ENCODE peak calls at places on chromosomes 1 and 21, in eight cellular contexts. One of them, this sample, is unnamed.
A peak's percentile ranks its signal among the peaks of the same experiment; 100 is the strongest.

GRCh38 chr1:1461721-1462317 is 9.7 kb upstream of the ATAD3B start:
- DNase-seq in fibroblast of pulmonary artery: no peak
- DNase-seq in HFFc6: no peak
- DNase-seq in Panc1: no peak
- DNase-seq in heart right ventricle: no peak
- DNase-seq in kidney epithelial cell: no peak
- DNase-seq in cardiac muscle cell: no peak
- DNase-seq in AG04450: no peak
- DNase-seq in this sample: no peak

GRCh38 chr1:46556822-46557221 is 5.4 kb upstream of the KNCN start:
- DNase-seq in fibroblast of pulmonary artery: peak; percentile 50
- DNase-seq in AG04450: no peak
- DNase-seq in cardiac muscle cell: no peak
- DNase-seq in kidney epithelial cell: no peak
- DNase-seq in HFFc6: no peak
- DNase-seq in Panc1: no peak
- DNase-seq in heart right ventricle: no peak
- DNase-seq in this sample: peak; percentile 38

GRCh38 chr1:69982992-69983391 is 222.4 kb downstream of the LRRC40 start:
- DNase-seq in HFFc6: peak; percentile 65
- DNase-seq in heart right ventricle: no peak
- DNase-seq in AG04450: no peak
- DNase-seq in cardiac muscle cell: no peak
- DNase-seq in Panc1: peak; percentile 17
- DNase-seq in fibroblast of pulmonary artery: peak; percentile 42
- DNase-seq in kidney epithelial cell: peak; percentile 31
- DNase-seq in this sample: no peak

GRCh38 chr1:169565335-169566271 is 20.7 kb downstream of the F5 start:
- DNase-seq in kidney epithelial cell: no peak
- DNase-seq in HFFc6: no peak
- DNase-seq in cardiac muscle cell: no peak
- DNase-seq in Panc1: no peak
- DNase-seq in heart right ventricle: no peak
- DNase-seq in fibroblast of pulmonary artery: no peak
- DNase-seq in AG04450: no peak
- DNase-seq in this sample: no peak

GRCh38 chr1:208159542-208160258 is 84.5 kb downstream of the PLXNA2 start:
- DNase-seq in kidney epithelial cell: peak; percentile 25
- DNase-seq in fibroblast of pulmonary artery: peak; percentile 90
- DNase-seq in AG04450: peak; percentile 60
- DNase-seq in HFFc6: peak; percentile 83
- DNase-seq in cardiac muscle cell: peak; percentile 75
- DNase-seq in Panc1: no peak
- DNase-seq in heart right ventricle: no peak
- DNase-seq in this sample: no peak

GRCh38 chr21:32184485-32184884 is 94.4 kb downstream of the MIS18A start:
- DNase-seq in fibroblast of pulmonary artery: no peak
- DNase-seq in cardiac muscle cell: no peak
- DNase-seq in AG04450: no peak
- DNase-seq in kidney epithelial cell: no peak
- DNase-seq in HFFc6: no peak
- DNase-seq in heart right ventricle: no peak
- DNase-seq in Panc1: no peak
- DNase-seq in this sample: no peak

GRCh38 chr1:179976970-179977651 is 22.5 kb downstream of the CEP350 start:
- DNase-seq in fibroblast of pulmonary artery: no peak
- DNase-seq in cardiac muscle cell: no peak
- DNase-seq in kidney epithelial cell: no peak
- DNase-seq in Panc1: no peak
- DNase-seq in HFFc6: no peak
- DNase-seq in AG04450: no peak
- DNase-seq in heart right ventricle: no peak
- DNase-seq in this sample: no peak

GRCh38 chr1:156523801-156524480 is 23.4 kb upstream of the MEF2D start:
- DNase-seq in AG04450: no peak
- DNase-seq in HFFc6: no peak
- DNase-seq in kidney epithelial cell: no peak
- DNase-seq in fibroblast of pulmonary artery: no peak
- DNase-seq in heart right ventricle: no peak
- DNase-seq in cardiac muscle cell: peak; percentile 38
- DNase-seq in Panc1: no peak
- DNase-seq in this sample: no peak

GRCh38 chr1:10598088-10598712 is 123.5 kb downstream of the PEX14 start:
- DNase-seq in cardiac muscle cell: no peak
- DNase-seq in AG04450: no peak
- DNase-seq in kidney epithelial cell: no peak
- DNase-seq in heart right ventricle: no peak
- DNase-seq in Panc1: no peak
- DNase-seq in fibroblast of pulmonary artery: no peak
- DNase-seq in HFFc6: no peak
- DNase-seq in this sample: peak; percentile 27

GRCh38 chr1:24109686-24110475 is 2.1 kb downstream of the MYOM3 start:
- DNase-seq in AG04450: no peak
- DNase-seq in Panc1: no peak
- DNase-seq in kidney epithelial cell: no peak
- DNase-seq in HFFc6: no peak
- DNase-seq in cardiac muscle cell: no peak
- DNase-seq in fibroblast of pulmonary artery: no peak
- DNase-seq in heart right ventricle: no peak
- DNase-seq in this sample: no peak

GRCh38 chr21:45805321-45805720 is 161.8 kb downstream of the PCBP3 start:
- DNase-seq in fibroblast of pulmonary artery: no peak
- DNase-seq in Panc1: no peak
- DNase-seq in cardiac muscle cell: no peak
- DNase-seq in heart right ventricle: no peak
- DNase-seq in HFFc6: no peak
- DNase-seq in AG04450: no peak
- DNase-seq in kidney epithelial cell: no peak
- DNase-seq in this sample: no peak

GRCh38 chr1:30816211-30817082 is 58.9 kb upstream of the LAPTM5 start:
- DNase-seq in heart right ventricle: peak; percentile 81
- DNase-seq in fibroblast of pulmonary artery: peak; percentile 62
- DNase-seq in HFFc6: peak; percentile 96
- DNase-seq in cardiac muscle cell: peak; percentile 74
- DNase-seq in AG04450: peak; percentile 45
- DNase-seq in Panc1: no peak
- DNase-seq in kidney epithelial cell: peak; percentile 94
- DNase-seq in this sample: peak; percentile 80

GRCh38 chr21:32472890-32473765 is 60.6 kb downstream of the EVA1C start:
- DNase-seq in AG04450: no peak
- DNase-seq in cardiac muscle cell: no peak
- DNase-seq in heart right ventricle: no peak
- DNase-seq in fibroblast of pulmonary artery: no peak
- DNase-seq in Panc1: no peak
- DNase-seq in kidney epithelial cell: no peak
- DNase-seq in HFFc6: no peak
- DNase-seq in this sample: no peak

GRCh38 chr1:22915816-22916468 is 56.7 kb downstream of the LACTBL1 start:
- DNase-seq in Panc1: no peak
- DNase-seq in HFFc6: no peak
- DNase-seq in fibroblast of pulmonary artery: no peak
- DNase-seq in AG04450: no peak
- DNase-seq in cardiac muscle cell: no peak
- DNase-seq in kidney epithelial cell: no peak
- DNase-seq in heart right ventricle: no peak
- DNase-seq in this sample: no peak

GRCh38 chr1:44524180-44524579 is 119.1 kb downstream of the RNF220 start:
- DNase-seq in Panc1: no peak
- DNase-seq in heart right ventricle: no peak
- DNase-seq in cardiac muscle cell: no peak
- DNase-seq in HFFc6: no peak
- DNase-seq in AG04450: no peak
- DNase-seq in kidney epithelial cell: no peak
- DNase-seq in fibroblast of pulmonary artery: no peak
- DNase-seq in this sample: no peak

GRCh38 chr1:239987103-239987745 is 104.5 kb upstream of the FMN2 start:
- DNase-seq in AG04450: peak; percentile 10
- DNase-seq in kidney epithelial cell: peak; percentile 4
- DNase-seq in HFFc6: peak; percentile 37
- DNase-seq in fibroblast of pulmonary artery: peak; percentile 66
- DNase-seq in Panc1: no peak
- DNase-seq in heart right ventricle: no peak
- DNase-seq in cardiac muscle cell: peak; percentile 62
- DNase-seq in this sample: peak; percentile 75

GRCh38 chr1:223364685-223365382 is 858 bp upstream of the SUSD4 start:
- DNase-seq in kidney epithelial cell: no peak
- DNase-seq in fibroblast of pulmonary artery: no peak
- DNase-seq in heart right ventricle: peak; percentile 16
- DNase-seq in HFFc6: no peak
- DNase-seq in cardiac muscle cell: peak; percentile 49
- DNase-seq in AG04450: no peak
- DNase-seq in Panc1: no peak
- DNase-seq in this sample: no peak

GRCh38 chr21:43331962-43332458 is 94.9 kb downstream of the SIK1 start:
- DNase-seq in heart right ventricle: peak; percentile 58
- DNase-seq in cardiac muscle cell: no peak
- DNase-seq in HFFc6: peak; percentile 87
- DNase-seq in Panc1: no peak
- DNase-seq in fibroblast of pulmonary artery: peak; percentile 96
- DNase-seq in AG04450: peak; percentile 88
- DNase-seq in kidney epithelial cell: no peak
- DNase-seq in this sample: peak; percentile 68

GRCh38 chr1:24932725-24933294 is 2.7 kb upstream of the RUNX3 start:
- DNase-seq in HFFc6: no peak
- DNase-seq in cardiac muscle cell: no peak
- DNase-seq in AG04450: no peak
- DNase-seq in fibroblast of pulmonary artery: no peak
- DNase-seq in Panc1: no peak
- DNase-seq in kidney epithelial cell: no peak
- DNase-seq in heart right ventricle: no peak
- DNase-seq in this sample: no peak

GRCh38 chr1:211579434-211580302 is 707 bp upstream of the SLC30A1 start:
- DNase-seq in AG04450: no peak
- DNase-seq in Panc1: no peak
- DNase-seq in cardiac muscle cell: peak; percentile 93
- DNase-seq in kidney epithelial cell: no peak
- DNase-seq in fibroblast of pulmonary artery: peak; percentile 43
- DNase-seq in HFFc6: peak; percentile 32
- DNase-seq in heart right ventricle: no peak
- DNase-seq in this sample: peak; percentile 74

GRCh38 chr1:43651922-43652321 is 2.0 kb downstream of the KDM4A start:
- DNase-seq in cardiac muscle cell: no peak
- DNase-seq in fibroblast of pulmonary artery: no peak
- DNase-seq in heart right ventricle: no peak
- DNase-seq in HFFc6: no peak
- DNase-seq in AG04450: no peak
- DNase-seq in Panc1: no peak
- DNase-seq in kidney epithelial cell: no peak
- DNase-seq in this sample: no peak

GRCh38 chr1:231684333-231685244 is 58.0 kb downstream of the DISC1 start:
- DNase-seq in Panc1: no peak
- DNase-seq in kidney epithelial cell: no peak
- DNase-seq in fibroblast of pulmonary artery: no peak
- DNase-seq in AG04450: no peak
- DNase-seq in HFFc6: no peak
- DNase-seq in heart right ventricle: no peak
- DNase-seq in cardiac muscle cell: no peak
- DNase-seq in this sample: no peak

GRCh38 chr1:27719286-27720251 is 6.2 kb upstream of the FAM76A start:
- DNase-seq in kidney epithelial cell: no peak
- DNase-seq in AG04450: no peak
- DNase-seq in HFFc6: peak; percentile 24
- DNase-seq in heart right ventricle: no peak
- DNase-seq in fibroblast of pulmonary artery: peak; percentile 22
- DNase-seq in Panc1: no peak
- DNase-seq in cardiac muscle cell: no peak
- DNase-seq in this sample: peak; percentile 10
- TF ChIP-seq CTCF in kidney epithelial cell: peak; percentile 48
- TF ChIP-seq CTCF in AG04450: peak; percentile 59
- TF ChIP-seq CTCF in HFFc6: peak; percentile 66
- TF ChIP-seq CTCF in heart right ventricle: no peak
- TF ChIP-seq CTCF in fibroblast of pulmonary artery: peak; percentile 54
- TF ChIP-seq CTCF in Panc1: no peak
- TF ChIP-seq CTCF in cardiac muscle cell: peak; percentile 51
- TF ChIP-seq CTCF in this sample: peak; percentile 14

DNA sequence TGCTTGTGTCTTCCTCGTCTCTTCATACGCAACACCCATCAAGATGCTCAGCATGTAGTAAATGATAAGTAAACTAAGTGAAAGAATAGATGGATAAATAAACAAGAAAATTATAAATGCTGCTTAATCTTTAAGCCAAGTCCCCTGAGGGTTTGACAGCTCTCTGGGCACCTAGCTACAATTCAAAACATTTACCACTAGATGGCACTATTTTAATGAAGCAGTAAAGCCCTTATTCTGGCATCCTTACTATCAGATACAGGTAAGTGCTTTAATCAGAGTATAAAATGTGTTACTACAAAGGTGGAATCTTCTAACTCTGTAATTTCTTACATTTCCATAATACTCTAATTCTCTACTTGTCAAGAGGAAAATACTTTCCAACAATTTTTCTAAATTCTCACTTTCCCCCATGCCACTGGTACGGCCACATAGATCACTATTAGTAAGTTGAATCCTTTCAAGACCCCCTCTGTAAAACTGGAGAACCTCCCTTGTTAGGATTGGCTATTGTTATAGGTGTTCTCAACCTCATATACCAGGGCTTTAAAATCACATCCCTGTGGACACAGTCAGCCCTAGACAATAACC is 137.8 kb downstream of the BARHL2 start:
- DNase-seq in AG04450: no peak
- DNase-seq in kidney epithelial cell: peak; percentile 2
- DNase-seq in heart right ventricle: no peak
- DNase-seq in fibroblast of pulmonary artery: peak; percentile 61
- DNase-seq in HFFc6: peak; percentile 32
- DNase-seq in cardiac muscle cell: peak; percentile 65
- DNase-seq in Panc1: peak; percentile 24
- DNase-seq in this sample: peak; percentile 48
- TF ChIP-seq CTCF in AG04450: peak; percentile 67
- TF ChIP-seq CTCF in kidney epithelial cell: peak; percentile 47
- TF ChIP-seq CTCF in heart right ventricle: peak; percentile 65
- TF ChIP-seq CTCF in fibroblast of pulmonary artery: peak; percentile 58
- TF ChIP-seq CTCF in HFFc6: peak; percentile 84
- TF ChIP-seq CTCF in cardiac muscle cell: peak; percentile 58
- TF ChIP-seq CTCF in Panc1: peak; percentile 79
- TF ChIP-seq CTCF in this sample: peak; percentile 41

GRCh38 chr1:32521165-32521564 is 18.1 kb upstream of the ZBTB8A start:
- DNase-seq in kidney epithelial cell: no peak
- DNase-seq in fibroblast of pulmonary artery: no peak
- DNase-seq in heart right ventricle: no peak
- DNase-seq in cardiac muscle cell: no peak
- DNase-seq in Panc1: no peak
- DNase-seq in HFFc6: no peak
- DNase-seq in AG04450: no peak
- DNase-seq in this sample: no peak
- TF ChIP-seq CTCF in kidney epithelial cell: no peak
- TF ChIP-seq CTCF in fibroblast of pulmonary artery: no peak
- TF ChIP-seq CTCF in heart right ventricle: no peak
- TF ChIP-seq CTCF in cardiac muscle cell: no peak
- TF ChIP-seq CTCF in Panc1: no peak
- TF ChIP-seq CTCF in HFFc6: no peak
- TF ChIP-seq CTCF in AG04450: no peak
- TF ChIP-seq CTCF in this sample: no peak

DNA sequence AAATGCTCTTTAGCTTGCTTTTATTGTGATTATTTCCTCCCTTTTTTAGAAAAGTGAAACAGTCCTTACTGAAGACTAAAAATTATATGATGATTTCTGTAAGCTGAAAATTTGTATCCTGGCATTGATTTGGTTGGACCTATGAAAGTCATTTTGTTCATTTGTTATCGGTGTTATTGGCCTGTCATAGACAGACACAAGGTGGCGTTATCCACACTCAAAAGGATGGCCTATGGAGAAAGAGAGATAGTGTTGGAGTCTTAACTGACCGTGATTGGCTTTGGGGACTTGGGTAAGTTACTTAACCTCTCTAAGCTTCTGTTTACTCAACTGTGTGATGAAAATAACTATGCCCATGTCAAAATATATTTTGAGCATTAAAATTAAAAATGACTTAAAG is 203.6 kb upstream of the CHODL start:
- DNase-seq in AG04450: no peak
- DNase-seq in Panc1: no peak
- DNase-seq in HFFc6: no peak
- DNase-seq in kidney epithelial cell: no peak
- DNase-seq in heart right ventricle: no peak
- DNase-seq in cardiac muscle cell: peak; percentile 56
- DNase-seq in fibroblast of pulmonary artery: peak; percentile 17
- DNase-seq in this sample: peak; percentile 73
- TF ChIP-seq CTCF in AG04450: no peak
- TF ChIP-seq CTCF in Panc1: peak; percentile 41
- TF ChIP-seq CTCF in HFFc6: peak; percentile 16
- TF ChIP-seq CTCF in kidney epithelial cell: peak; percentile 74
- TF ChIP-seq CTCF in heart right ventricle: peak; percentile 57
- TF ChIP-seq CTCF in cardiac muscle cell: peak; percentile 14
- TF ChIP-seq CTCF in fibroblast of pulmonary artery: peak; percentile 33
- TF ChIP-seq CTCF in this sample: peak; percentile 53